ENCODE peak calls at places on chromosomes 1 and 21, in ten cellular contexts. Y is ACHN; X is heart right ventricle; L is activated CD4-positive, alpha-beta T cell treated with anti-CD3 and anti-CD28 coated beads, Interleukin-2, amount 10 ng/mL, durations not matched to agents 7 days and 5 days; H is AG09309; J is activated CD8-positive, alpha-beta memory T cell treated with anti-CD3 and anti-CD28 coated beads for 4 hours; Z is activated effector memory CD4-positive, alpha-beta T cell treated with anti-CD3 and anti-CD28 coated beads, Interleukin-2, amount 50 U/mL, for 16 hours; A is transverse colon; V is AG08395; F is G401. R is an unnamed sample.

GRCh38 chr1:84619383-84620093 is 45.3 kb upstream of the CTBS start:
- DNase-seq in Y (peak; percentile 20), X (no peak), L (no peak), H (no peak), J (peak; percentile 43), Z (peak; percentile 82), A (no peak), V (peak; percentile 68), F (peak; percentile 61), R (no peak)

GRCh38 chr1:232635778-232636356 is 5.9 kb upstream of the SIPA1L2 start:
- DNase-seq in Y (peak; percentile 58), X (no peak), L (no peak), H (peak; percentile 35), J (no peak), Z (no peak), A (no peak), V (peak; percentile 54), F (peak; percentile 60), R (no peak)

GRCh38 chr21:43811262-43812105 is 22.1 kb downstream of the RRP1 start:
- DNase-seq in Y (no peak), X (no peak), L (no peak), H (no peak), J (no peak), Z (no peak), A (no peak), V (no peak), F (no peak), R (no peak)

GRCh38 chr1:53498555-53499142 is 39.5 kb downstream of the DMRTB1 start:
- DNase-seq in Y (peak; percentile 15), X (no peak), L (no peak), H (peak; percentile 37), J (no peak), Z (no peak), A (no peak), V (peak; percentile 87), F (no peak), R (no peak)

GRCh38 chr1:154760469-154760933 is 109.6 kb downstream of the KCNN3 start:
- DNase-seq in Y (peak; percentile 42), X (peak; percentile 77), L (peak; percentile 83), H (no peak), J (peak; percentile 73), Z (peak; percentile 95), A (peak; percentile 79), V (peak; percentile 20), F (peak; percentile 51), R (no peak)

GRCh38 chr1:98992844-98993243 is 11.8 kb downstream of the PLPPR5 start:
- DNase-seq in Y (no peak), X (no peak), L (no peak), H (no peak), J (no peak), Z (no peak), A (no peak), V (no peak), F (no peak), R (no peak)

GRCh38 chr1:59100975-59101374 is 195.9 kb upstream of the FGGY start:
- DNase-seq in Y (no peak), X (no peak), L (no peak), H (no peak), J (no peak), Z (no peak), A (no peak), V (peak; percentile 48), F (no peak), R (no peak)

GRCh38 chr1:8517579-8518489 is 199.9 kb downstream of the SLC45A1 start:
- DNase-seq in Y (no peak), X (no peak), L (no peak), H (no peak), J (no peak), Z (no peak), A (no peak), V (peak; percentile 20), F (no peak), R (peak; percentile 39)

GRCh38 chr1:156233421-156234127 is 8.4 kb upstream of the BGLAP start:
- DNase-seq in Y (peak; percentile 51), X (no peak), L (no peak), H (peak; percentile 37), J (no peak), Z (no peak), A (no peak), V (peak; percentile 83), F (no peak), R (no peak)

GRCh38 chr1:161216945-161217712 is 2.0 kb downstream of the FCER1G start:
- DNase-seq in Y (peak; percentile 26), X (no peak), L (no peak), H (peak; percentile 57), J (no peak), Z (no peak), A (no peak), V (peak; percentile 43), F (no peak), R (no peak)

GRCh38 chr1:6770727-6771567 is 14.3 kb upstream of the CAMTA1 start:
- DNase-seq in Y (peak; percentile 47), X (no peak), L (no peak), H (no peak), J (no peak), Z (no peak), A (no peak), V (peak; percentile 80), F (no peak), R (no peak)

GRCh38 chr1:244796719-244797406 is 38.6 kb upstream of the COX20 start:
- DNase-seq in Y (peak; percentile 68), X (no peak), L (peak; percentile 61), H (peak; percentile 43), J (peak; percentile 18), Z (peak; percentile 78), A (peak; percentile 69), V (peak; percentile 71), F (peak; percentile 81), R (no peak)

GRCh38 chr1:3623441-3624150 is 1.2 kb upstream of the TPRG1L start:
- DNase-seq in Y (no peak), X (peak; percentile 10), L (no peak), H (no peak), J (no peak), Z (no peak), A (no peak), V (no peak), F (no peak), R (no peak)

GRCh38 chr1:34786521-34787325 is 5.7 kb downstream of the GJB3 start:
- DNase-seq in Y (peak; percentile 59), X (peak; percentile 62), L (peak; percentile 69), H (peak; percentile 35), J (peak; percentile 25), Z (peak; percentile 82), A (peak; percentile 86), V (peak; percentile 83), F (peak; percentile 82), R (peak; percentile 22)

R was measured in retinal pigment epithelial cell.